ENCODE peak calls at places on chromosomes 2 and 18, in six cellular contexts. Y, R, M, O, G and E are unnamed samples.

GRCh38 chr2:197236816-197237215 is 73.8 kb downstream of the ANKRD44 start:
- DNase-seq in M (no peak), Y (no peak), O (no peak), G (no peak), R (no peak), E (no peak)

GRCh38 chr2:71558300-71559051 is 105.1 kb downstream of the DYSF start:
- DNase-seq in Y (peak; percentile 28), M (no peak), R (peak; percentile 90), G (no peak), O (no peak), E (no peak)

GRCh38 chr2:127520424-127520823 is 5.9 kb downstream of the IWS1 start:
- DNase-seq in G (no peak), O (no peak), Y (no peak), R (no peak), M (no peak), E (no peak)

GRCh38 chr2:220555961-220556360 is 928.5 kb downstream of the SLC4A3 start:
- DNase-seq in R (no peak), O (no peak), M (no peak), Y (no peak), G (no peak), E (no peak)

GRCh38 chr18:73690222-73690621 is 457.4 kb downstream of the FBXO15 start:
- DNase-seq in G (no peak), Y (no peak), M (no peak), R (no peak), O (no peak), E (no peak)

GRCh38 chr2:28420717-28421116 is 28.1 kb downstream of the FOSL2 start:
- DNase-seq in R (peak; percentile 51), M (no peak), Y (no peak), G (no peak), O (no peak), E (peak; percentile 4)

GRCh38 chr2:30666307-30666874 is 140.9 kb downstream of the CAPN13 start:
- DNase-seq in M (no peak), O (no peak), G (no peak), Y (no peak), R (no peak), E (no peak)

GRCh38 chr18:48866028-48866733 is 84.6 kb downstream of the SMAD7 start:
- DNase-seq in O (no peak), Y (no peak), R (peak; percentile 82), G (no peak), M (no peak), E (peak; percentile 52)

GRCh38 chr18:11872479-11873136 is 21.4 kb downstream of the CHMP1B start:
- DNase-seq in R (peak; percentile 38), O (peak; percentile 72), M (no peak), G (peak; percentile 36), Y (no peak), E (no peak)

GRCh38 chr2:117644403-117644802 is 170.1 kb upstream of the DDX18 start:
- DNase-seq in R (no peak), M (no peak), Y (no peak), O (no peak), G (no peak), E (no peak)

GRCh38 chr2:204154863-204155262 is 218.3 kb downstream of the ICOS start:
- DNase-seq in O (no peak), R (no peak), Y (no peak), M (no peak), G (no peak), E (no peak)

GRCh38 chr2:216850665-216851327 is 9.1 kb downstream of the TNP1 start:
- DNase-seq in R (no peak), G (no peak), M (no peak), Y (no peak), O (no peak), E (no peak)

GRCh38 chr2:11679016-11679415 is 9.0 kb upstream of the NTSR2 start:
- DNase-seq in R (no peak), G (no peak), O (no peak), Y (peak; percentile 19), M (no peak), E (no peak)

GRCh38 chr18:46720092-46720491 is 36.8 kb downstream of the ST8SIA5 start:
- DNase-seq in R (no peak), Y (no peak), M (no peak), O (no peak), G (no peak), E (no peak)

GRCh38 chr2:141439524-141439923 is 691.3 kb downstream of the LRP1B start:
- DNase-seq in G (no peak), Y (no peak), O (no peak), R (no peak), M (no peak), E (no peak)

GRCh38 chr18:23816740-23817139 is 127.5 kb downstream of the LAMA3 start:
- DNase-seq in Y (no peak), R (no peak), G (no peak), M (no peak), O (no peak), E (peak; percentile 10)

GRCh38 chr2:99837103-99837591 is 305.2 kb downstream of the AFF3 start:
- DNase-seq in O (no peak), G (no peak), Y (no peak), M (no peak), R (no peak), E (no peak)

GRCh38 chr18:49690307-49690706 is 123.0 kb downstream of the ACAA2 start:
- DNase-seq in Y (no peak), G (peak; percentile 10), R (no peak), O (no peak), M (no peak), E (no peak)

GRCh38 chr18:21289843-21290242 is 47.8 kb downstream of the GREB1L start:
- DNase-seq in R (no peak), Y (no peak), O (no peak), M (no peak), G (no peak), E (no peak)

GRCh38 chr2:69798466-69798908 is 31.0 kb upstream of the GMCL1 start:
- DNase-seq in G (no peak), O (no peak), R (peak; percentile 8), Y (no peak), M (no peak), E (peak; percentile 14)

GRCh38 chr2:113039675-113040074 is 13.0 kb downstream of the IL36B start:
- DNase-seq in O (no peak), Y (no peak), G (no peak), M (no peak), R (no peak), E (no peak)

GRCh38 chr2:188527110-188527509 is 235.4 kb downstream of the GULP1 start:
- DNase-seq in G (no peak), M (no peak), R (no peak), O (peak; percentile 69), Y (no peak), E (no peak)

GRCh38 chr2:203683932-203684556 is 22.4 kb upstream of the CD28 start:
- DNase-seq in R (no peak), M (no peak), O (no peak), G (no peak), Y (no peak), E (no peak)

GRCh38 chr2:10811552-10811951 is 1.0 kb downstream of the PDIA6 start:
- DNase-seq in R (peak; percentile 17), G (no peak), M (no peak), O (no peak), Y (no peak), E (no peak)

GRCh38 chr2:19195681-19196080 is 162.7 kb downstream of the OSR1 start:
- DNase-seq in R (no peak), G (no peak), M (no peak), O (no peak), Y (no peak), E (no peak)

GRCh38 chr2:171522804-171523338 is 597 bp downstream of the CYBRD1 start:
- DNase-seq in R (no peak), M (no peak), Y (peak; percentile 69), O (peak; percentile 38), G (no peak), E (peak; percentile 32)

GRCh38 chr2:197191177-197191947 is 119.2 kb downstream of the ANKRD44 start:
- DNase-seq in M (no peak), R (no peak), Y (no peak), O (peak; percentile 62), G (peak; percentile 31), E (no peak)

DNA sequence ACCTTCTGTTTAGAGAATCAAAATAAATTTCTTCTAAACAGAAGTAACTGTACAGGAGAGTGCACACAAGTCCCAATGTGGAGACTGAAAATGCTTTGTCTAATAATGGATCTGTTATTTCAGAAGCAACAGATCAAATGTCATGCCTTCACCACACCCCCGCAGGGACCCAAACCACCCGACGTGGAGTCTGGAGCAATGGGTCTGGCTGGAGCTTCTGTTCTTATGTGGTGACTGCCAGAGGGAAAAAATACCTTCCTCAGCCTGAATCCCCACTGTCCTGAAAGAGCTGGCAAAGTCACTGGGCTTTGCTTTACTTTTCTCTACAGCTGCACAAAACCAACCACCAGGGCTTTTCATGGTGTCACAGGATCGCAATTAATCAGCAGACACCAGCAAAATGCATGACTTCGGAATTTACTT is 119.0 kb upstream of the ZFP36L2 start:
- DNase-seq in G (no peak), O (peak; percentile 14), Y (no peak), R (peak; percentile 58), M (no peak), E (no peak)
- H3K4me1 ChIP-seq in G (peaks cover 16% of the 10 kb centered on the region), O (peaks cover 86% of the 10 kb centered on the region), Y (peaks cover 96% of the 10 kb centered on the region), R (peaks cover 92% of the 10 kb centered on the region), M (peaks cover 57% of the 10 kb centered on the region), E (peaks cover 52% of the 10 kb centered on the region)

DNA sequence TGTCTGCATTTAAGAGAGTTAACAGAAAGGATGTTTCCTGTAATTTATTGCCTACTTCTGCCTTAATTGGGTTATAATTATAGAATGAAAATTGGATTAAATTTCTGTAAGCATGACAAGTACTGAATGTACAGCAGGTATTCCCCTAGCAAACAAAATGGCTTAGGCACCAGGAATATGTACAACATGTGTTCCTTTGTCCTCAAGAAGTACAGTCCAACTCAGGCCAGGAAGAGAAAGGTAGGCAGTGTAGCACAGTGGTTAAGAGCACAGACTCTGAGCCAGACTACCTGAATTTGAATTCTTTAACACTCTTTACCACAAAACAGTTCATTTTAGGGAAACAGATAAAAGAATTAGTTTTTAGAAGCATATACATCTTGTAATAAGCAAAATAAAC is 43.1 kb downstream of the COX7A2L start:
- DNase-seq in G (no peak), Y (no peak), O (no peak), R (no peak), M (no peak), E (no peak)
- TF ChIP-seq CTCF in G (no peak), Y (no peak), O (no peak), R (no peak), M (no peak), E (no peak)

DNA sequence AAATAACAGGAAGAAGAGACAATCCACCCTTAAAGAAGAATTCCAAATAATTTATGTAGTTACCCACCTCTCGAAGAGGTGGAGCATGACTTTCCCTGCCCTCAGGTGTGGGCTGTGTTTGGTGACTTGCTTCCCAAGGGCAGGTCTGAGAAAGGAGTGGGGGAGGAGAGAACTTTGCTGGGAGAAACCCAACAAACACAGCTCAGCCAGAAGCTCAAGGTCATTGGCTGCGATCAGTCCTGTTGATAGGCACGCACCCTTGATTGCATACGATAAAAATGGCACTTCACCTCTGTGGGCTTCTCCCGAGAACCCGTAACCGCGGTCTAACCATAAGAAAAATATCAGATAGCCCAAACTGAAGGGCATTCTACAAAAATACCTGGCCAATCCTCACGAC is 157.5 kb upstream of the ID2 start:
- DNase-seq in O (no peak), G (no peak), R (no peak), Y (no peak), M (no peak), E (no peak)
- H3K4me1 ChIP-seq in O (peaks cover 10% of the 10 kb centered on the region), G (peaks cover 8% of the 10 kb centered on the region), R (peaks cover 14% of the 10 kb centered on the region), Y (peaks cover 21% of the 10 kb centered on the region), M (no peaks in the 10 kb centered on the region), E (peaks cover 15% of the 10 kb centered on the region)

DNA sequence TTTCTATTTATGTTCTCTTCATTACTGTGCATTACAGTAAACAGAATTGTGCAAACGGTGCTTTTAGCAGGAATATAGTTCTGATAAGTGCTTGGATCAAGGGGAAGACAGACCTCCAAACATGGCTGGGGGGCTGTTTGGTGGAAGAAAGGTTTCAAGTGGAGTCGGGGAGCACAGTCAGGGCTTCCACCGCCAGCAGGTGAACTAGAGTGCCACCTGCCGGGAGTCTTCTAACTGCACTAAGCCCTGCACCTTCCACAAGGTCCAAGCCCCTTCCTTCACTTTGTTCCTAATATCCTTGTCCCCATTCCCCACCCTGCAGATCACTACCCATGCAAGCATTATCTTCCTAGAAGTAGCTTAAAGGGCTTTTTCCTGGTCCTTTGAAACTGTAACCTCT is 11.1 kb downstream of the ONECUT2 start:
- DNase-seq in R (no peak), Y (no peak), M (no peak), G (no peak), O (peak; percentile 51), E (no peak)
- TF ChIP-seq CTCF in R (no peak), Y (peak; percentile 5), M (no peak), G (peak; percentile 81), O (peak; percentile 58), E (peak; percentile 33)